ENCODE peak calls at places on chromosomes 6 and 20, in ten cellular contexts. One of them, this sample, is unnamed.

GRCh38 chr6:125252891-125253290 is 48.9 kb downstream of the HDDC2 start:
- DNase-seq in pancreas: no peak
- DNase-seq in PC-9: no peak
- DNase-seq in Peyer's patch: no peak
- DNase-seq in cardiac muscle cell: no peak
- DNase-seq in heart left ventricle: no peak
- DNase-seq in fibroblast of lung: peak; percentile 82
- DNase-seq in mammary epithelial cell: no peak
- DNase-seq in A549: no peak
- DNase-seq in testis: no peak
- DNase-seq in this sample: no peak

GRCh38 chr6:72861935-72862432 is 240.1 kb downstream of the KCNQ5 start:
- DNase-seq in pancreas: no peak
- DNase-seq in PC-9: no peak
- DNase-seq in Peyer's patch: no peak
- DNase-seq in cardiac muscle cell: peak; percentile 50
- DNase-seq in heart left ventricle: no peak
- DNase-seq in fibroblast of lung: peak; percentile 65
- DNase-seq in mammary epithelial cell: peak; percentile 39
- DNase-seq in A549: no peak
- DNase-seq in testis: no peak
- DNase-seq in this sample: no peak

GRCh38 chr6:6788394-6789020 is 200.0 kb downstream of the LY86 start:
- DNase-seq in pancreas: no peak
- DNase-seq in PC-9: no peak
- DNase-seq in Peyer's patch: no peak
- DNase-seq in cardiac muscle cell: peak; percentile 31
- DNase-seq in heart left ventricle: no peak
- DNase-seq in fibroblast of lung: no peak
- DNase-seq in mammary epithelial cell: no peak
- DNase-seq in A549: no peak
- DNase-seq in testis: peak; percentile 63
- DNase-seq in this sample: no peak

GRCh38 chr6:95143408-95144180 is 433.7 kb upstream of the MANEA start:
- DNase-seq in pancreas: no peak
- DNase-seq in PC-9: no peak
- DNase-seq in Peyer's patch: no peak
- DNase-seq in cardiac muscle cell: no peak
- DNase-seq in heart left ventricle: no peak
- DNase-seq in fibroblast of lung: no peak
- DNase-seq in mammary epithelial cell: no peak
- DNase-seq in A549: no peak
- DNase-seq in testis: no peak
- DNase-seq in this sample: no peak

GRCh38 chr6:39381535-39382140 is 59.1 kb upstream of the KCNK16 start:
- DNase-seq in pancreas: no peak
- DNase-seq in PC-9: no peak
- DNase-seq in Peyer's patch: no peak
- DNase-seq in cardiac muscle cell: no peak
- DNase-seq in heart left ventricle: no peak
- DNase-seq in fibroblast of lung: no peak
- DNase-seq in mammary epithelial cell: no peak
- DNase-seq in A549: no peak
- DNase-seq in testis: no peak
- DNase-seq in this sample: no peak

GRCh38 chr6:2542858-2543218 is 207.9 kb downstream of the MYLK4 start:
- DNase-seq in pancreas: no peak
- DNase-seq in PC-9: peak; percentile 86
- DNase-seq in Peyer's patch: no peak
- DNase-seq in cardiac muscle cell: peak; percentile 96
- DNase-seq in heart left ventricle: no peak
- DNase-seq in fibroblast of lung: peak; percentile 96
- DNase-seq in mammary epithelial cell: peak; percentile 94
- DNase-seq in A549: no peak
- DNase-seq in testis: no peak
- DNase-seq in this sample: no peak

GRCh38 chr6:165468836-165469235 is 159.4 kb upstream of the C6orf118 start:
- DNase-seq in pancreas: no peak
- DNase-seq in PC-9: no peak
- DNase-seq in Peyer's patch: no peak
- DNase-seq in cardiac muscle cell: peak; percentile 26
- DNase-seq in heart left ventricle: no peak
- DNase-seq in fibroblast of lung: peak; percentile 17
- DNase-seq in mammary epithelial cell: no peak
- DNase-seq in A549: no peak
- DNase-seq in testis: no peak
- DNase-seq in this sample: no peak

GRCh38 chr6:16148498-16148897 is 19.6 kb downstream of the MYLIP start:
- DNase-seq in pancreas: peak; percentile 60
- DNase-seq in PC-9: no peak
- DNase-seq in Peyer's patch: no peak
- DNase-seq in cardiac muscle cell: no peak
- DNase-seq in heart left ventricle: no peak
- DNase-seq in fibroblast of lung: no peak
- DNase-seq in mammary epithelial cell: no peak
- DNase-seq in A549: no peak
- DNase-seq in testis: no peak
- DNase-seq in this sample: no peak

GRCh38 chr6:912871-913663 is 220.1 kb upstream of the EXOC2 start:
- DNase-seq in pancreas: peak; percentile 47
- DNase-seq in PC-9: peak; percentile 58
- DNase-seq in Peyer's patch: no peak
- DNase-seq in cardiac muscle cell: peak; percentile 16
- DNase-seq in heart left ventricle: no peak
- DNase-seq in fibroblast of lung: no peak
- DNase-seq in mammary epithelial cell: peak; percentile 7
- DNase-seq in A549: no peak
- DNase-seq in testis: peak; percentile 59
- DNase-seq in this sample: no peak

GRCh38 chr20:23350007-23350854 is at the start of gene NXT1:
- DNase-seq in pancreas: peak; percentile 97
- DNase-seq in PC-9: peak; percentile 96
- DNase-seq in Peyer's patch: peak; percentile 94
- DNase-seq in cardiac muscle cell: peak; percentile 99
- DNase-seq in heart left ventricle: peak; percentile 98
- DNase-seq in fibroblast of lung: peak; percentile 99
- DNase-seq in mammary epithelial cell: peak; percentile 99
- DNase-seq in A549: peak; percentile 95
- DNase-seq in testis: peak; percentile 98
- DNase-seq in this sample: peak; percentile 94
- TF ChIP-seq CTCF in pancreas: no peak
- TF ChIP-seq CTCF in PC-9: peak; percentile 6
- TF ChIP-seq CTCF in Peyer's patch: no peak
- TF ChIP-seq CTCF in cardiac muscle cell: no peak
- TF ChIP-seq CTCF in heart left ventricle: peak; percentile 19
- TF ChIP-seq CTCF in fibroblast of lung: no peak
- TF ChIP-seq CTCF in mammary epithelial cell: peak; percentile 0
- TF ChIP-seq CTCF in A549: no peak
- TF ChIP-seq CTCF in testis: peak; percentile 28
- TF ChIP-seq CTCF in this sample: no peak

GRCh38 chr20:48818031-48818370 is 9.8 kb downstream of the PREX1 start:
- DNase-seq in pancreas: no peak
- DNase-seq in PC-9: no peak
- DNase-seq in Peyer's patch: no peak
- DNase-seq in cardiac muscle cell: no peak
- DNase-seq in heart left ventricle: no peak
- DNase-seq in fibroblast of lung: no peak
- DNase-seq in mammary epithelial cell: no peak
- DNase-seq in A549: no peak
- DNase-seq in testis: no peak
- DNase-seq in this sample: no peak
- H3K4me1 ChIP-seq in pancreas: no peaks in the 10 kb centered on the region
- H3K4me1 ChIP-seq in PC-9: peaks cover 14% of the 10 kb centered on the region
- H3K4me1 ChIP-seq in Peyer's patch: peaks cover 44% of the 10 kb centered on the region
- H3K4me1 ChIP-seq in cardiac muscle cell: no peaks in the 10 kb centered on the region
- H3K4me1 ChIP-seq in heart left ventricle: no peaks in the 10 kb centered on the region
- H3K4me1 ChIP-seq in fibroblast of lung: no peaks in the 10 kb centered on the region
- H3K4me1 ChIP-seq in mammary epithelial cell: no peaks in the 10 kb centered on the region
- H3K4me1 ChIP-seq in A549: no peaks in the 10 kb centered on the region
- H3K4me1 ChIP-seq in testis: no peaks in the 10 kb centered on the region
- H3K4me1 ChIP-seq in this sample: no peaks in the 10 kb centered on the region

GRCh38 chr20:25669826-25670422 is 26.7 kb downstream of the ZNF337 start:
- DNase-seq in pancreas: no peak
- DNase-seq in PC-9: peak; percentile 90
- DNase-seq in Peyer's patch: no peak
- DNase-seq in cardiac muscle cell: peak; percentile 66
- DNase-seq in heart left ventricle: no peak
- DNase-seq in fibroblast of lung: peak; percentile 52
- DNase-seq in mammary epithelial cell: peak; percentile 91
- DNase-seq in A549: no peak
- DNase-seq in testis: no peak
- DNase-seq in this sample: no peak
- TF ChIP-seq CTCF in pancreas: no peak
- TF ChIP-seq CTCF in PC-9: peak; percentile 28
- TF ChIP-seq CTCF in Peyer's patch: no peak
- TF ChIP-seq CTCF in cardiac muscle cell: no peak
- TF ChIP-seq CTCF in heart left ventricle: no peak
- TF ChIP-seq CTCF in fibroblast of lung: peak; percentile 20
- TF ChIP-seq CTCF in mammary epithelial cell: no peak
- TF ChIP-seq CTCF in A549: no peak
- TF ChIP-seq CTCF in testis: no peak
- TF ChIP-seq CTCF in this sample: peak; percentile 34

GRCh38 chr20:17560344-17561074 is 9.4 kb upstream of the DSTN start:
- DNase-seq in pancreas: no peak
- DNase-seq in PC-9: no peak
- DNase-seq in Peyer's patch: no peak
- DNase-seq in cardiac muscle cell: no peak
- DNase-seq in heart left ventricle: no peak
- DNase-seq in fibroblast of lung: no peak
- DNase-seq in mammary epithelial cell: no peak
- DNase-seq in A549: no peak
- DNase-seq in testis: no peak
- DNase-seq in this sample: no peak
- H3K4me1 ChIP-seq in pancreas: peaks cover 17% of the 10 kb centered on the region
- H3K4me1 ChIP-seq in PC-9: peaks cover 91% of the 10 kb centered on the region
- H3K4me1 ChIP-seq in Peyer's patch: peaks cover 27% of the 10 kb centered on the region
- H3K4me1 ChIP-seq in cardiac muscle cell: peaks cover 7% of the 10 kb centered on the region
- H3K4me1 ChIP-seq in heart left ventricle: peaks cover 13% of the 10 kb centered on the region
- H3K4me1 ChIP-seq in fibroblast of lung: peaks cover 16% of the 10 kb centered on the region
- H3K4me1 ChIP-seq in mammary epithelial cell: peaks cover 48% of the 10 kb centered on the region
- H3K4me1 ChIP-seq in A549: peaks cover 74% of the 10 kb centered on the region
- H3K4me1 ChIP-seq in testis: no peaks in the 10 kb centered on the region
- H3K4me1 ChIP-seq in this sample: no peaks in the 10 kb centered on the region

DNA sequence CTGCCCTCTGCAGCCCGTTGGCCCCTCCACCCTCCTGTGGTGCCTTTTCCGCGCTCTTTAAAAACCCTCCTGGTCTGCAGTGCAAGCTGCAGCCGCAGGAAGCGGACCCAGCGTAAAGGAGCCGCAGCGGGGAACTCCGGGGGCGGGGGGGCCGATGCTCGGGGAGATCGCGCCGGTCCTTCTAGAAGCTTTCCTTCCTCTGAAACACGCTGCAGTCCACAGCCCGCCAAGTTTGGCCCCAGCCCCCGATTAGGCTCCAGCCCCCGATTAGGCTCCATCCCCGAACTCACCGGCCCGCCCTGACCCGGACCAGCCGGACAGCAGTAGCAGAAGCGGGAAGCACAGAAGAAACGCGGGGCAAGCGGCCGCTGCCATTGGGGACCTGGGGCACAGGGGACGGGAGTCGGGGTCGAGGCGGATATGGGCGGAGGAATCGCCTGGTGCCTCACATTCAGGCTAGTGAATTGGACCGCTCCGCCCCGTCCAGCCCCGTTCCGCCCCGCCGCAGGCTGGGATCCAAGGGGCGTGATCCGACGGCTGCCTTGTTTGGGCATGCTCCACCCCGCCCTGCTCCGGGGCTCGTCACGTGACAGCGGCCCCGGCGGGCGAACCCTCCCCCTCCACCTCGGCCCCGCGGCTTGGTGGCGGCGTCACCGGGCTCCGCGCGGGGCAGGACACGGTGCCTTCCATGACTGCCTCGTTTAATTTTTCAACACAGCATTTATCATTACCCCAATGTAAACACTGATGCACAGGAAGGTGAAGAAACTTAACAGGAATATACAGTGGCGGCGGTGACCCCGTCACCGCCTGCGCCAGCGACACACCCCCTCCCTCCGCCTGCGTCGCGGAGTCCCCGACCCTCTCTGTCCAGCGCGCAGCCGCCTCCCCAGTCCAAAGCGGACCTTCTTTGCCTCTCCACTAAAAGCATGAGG is 20.3 kb downstream of the RAET1L start:
- DNase-seq in pancreas: peak; percentile 96
- DNase-seq in PC-9: peak; percentile 78
- DNase-seq in Peyer's patch: peak; percentile 92
- DNase-seq in cardiac muscle cell: peak; percentile 91
- DNase-seq in heart left ventricle: peak; percentile 94
- DNase-seq in fibroblast of lung: peak; percentile 84
- DNase-seq in mammary epithelial cell: peak; percentile 88
- DNase-seq in A549: peak; percentile 90
- DNase-seq in testis: peak; percentile 95
- DNase-seq in this sample: peak; percentile 95
- TF ChIP-seq CTCF in pancreas: no peak
- TF ChIP-seq CTCF in PC-9: no peak
- TF ChIP-seq CTCF in Peyer's patch: no peak
- TF ChIP-seq CTCF in cardiac muscle cell: no peak
- TF ChIP-seq CTCF in heart left ventricle: no peak
- TF ChIP-seq CTCF in fibroblast of lung: no peak
- TF ChIP-seq CTCF in mammary epithelial cell: no peak
- TF ChIP-seq CTCF in A549: no peak
- TF ChIP-seq CTCF in testis: no peak
- TF ChIP-seq CTCF in this sample: no peak

This sample was measured in BE2C.